ENCODE peak calls at places on chromosomes 13 and 19, in six cellular contexts. A, N, Q, Y, R and M are unnamed samples.

GRCh38 chr19:10568444-10568825 is 344 bp downstream of the CDKN2D start:
- DNase-seq in Y (no peak), N (no peak), A (no peak), Q (no peak), R (peak; percentile 66), M (peak; percentile 66)

GRCh38 chr13:26051231-26052135 is at the start of gene SHISA2:
- DNase-seq in Q (peak; percentile 53), A (peak; percentile 56), N (no peak), Y (no peak), R (no peak), M (no peak)

GRCh38 chr13:99339736-99340392 is 32.7 kb upstream of the GPR183 start:
- DNase-seq in R (peak; percentile 70), A (peak; percentile 64), Y (no peak), Q (peak; percentile 56), N (no peak), M (no peak)

GRCh38 chr19:7751157-7751783 is 3.9 kb upstream of the CD209 start:
- DNase-seq in Q (no peak), N (no peak), Y (no peak), A (peak; percentile 65), R (peak; percentile 48), M (no peak)

GRCh38 chr19:10113964-10114650 is 2.6 kb downstream of the P2RY11 start:
- DNase-seq in R (no peak), N (no peak), A (no peak), Y (no peak), Q (no peak), M (peak; percentile 63)

GRCh38 chr19:38401148-38401547 is 1.7 kb upstream of the FAM98C start:
- DNase-seq in N (no peak), A (peak; percentile 49), R (no peak), Q (no peak), Y (no peak), M (no peak)

GRCh38 chr19:10193666-10194499 is 870 bp downstream of the DNMT1 start:
- DNase-seq in Q (no peak), N (no peak), R (no peak), A (peak; percentile 69), Y (no peak), M (peak; percentile 58)

GRCh38 chr13:98279473-98280175 is 102.6 kb upstream of the RNF113B start:
- DNase-seq in Y (no peak), Q (peak; percentile 66), N (no peak), R (no peak), A (no peak), M (peak; percentile 59)

GRCh38 chr19:14091885-14092462 is 1.4 kb upstream of the SAMD1 start:
- DNase-seq in Q (no peak), Y (no peak), R (peak; percentile 70), A (no peak), N (no peak), M (peak; percentile 73)

GRCh38 chr13:72129117-72129516 is 262.1 kb upstream of the DACH1 start:
- DNase-seq in Q (no peak), Y (no peak), N (no peak), A (no peak), R (no peak), M (no peak)

GRCh38 chr13:109785141-109785891 is 1.1 kb downstream of the IRS2 start:
- DNase-seq in R (peak; percentile 53), Y (no peak), A (peak; percentile 69), Q (peak; percentile 53), N (no peak), M (no peak)

GRCh38 chr13:100089633-100090032 is 740 bp downstream of the PCCA start:
- DNase-seq in A (peak; percentile 29), Q (no peak), N (no peak), Y (no peak), R (no peak), M (no peak)